ENCODE peak calls at places on chromosome 3, in eight cellular contexts. Y is GM23248, O is SK-N-SH, T is OCI-LY7, M is PC-3, B is HCT116, D is Karpas-422, N is PC-9. K is an unnamed sample.

GRCh38 chr3:5264093-5264610 is 76.6 kb downstream of the EDEM1 start:
- DNase-seq in T (no peak), O (no peak), Y (no peak), N (no peak), D (no peak), M (no peak), B (no peak), K (no peak)

GRCh38 chr3:177427096-177427495 is 229.8 kb upstream of the TBL1XR1 start:
- DNase-seq in O (no peak), B (no peak), Y (no peak), D (no peak), N (no peak), M (no peak), T (peak; percentile 56), K (no peak)

GRCh38 chr3:4985330-4986174 is 6.3 kb downstream of the BHLHE40 start:
- DNase-seq in T (no peak), B (peak; percentile 77), D (no peak), Y (peak; percentile 75), M (peak; percentile 78), O (no peak), N (peak; percentile 58), K (peak; percentile 56)

GRCh38 chr3:46496745-46497555 is 826 bp upstream of the RTP3 start:
- DNase-seq in Y (peak; percentile 32), O (no peak), D (peak; percentile 83), N (no peak), T (peak; percentile 72), M (peak; percentile 45), B (no peak), K (no peak)

GRCh38 chr3:127209155-127209839 is 16.4 kb downstream of the PRR23E start:
- DNase-seq in N (no peak), M (no peak), T (no peak), O (peak; percentile 58), D (no peak), B (no peak), Y (no peak), K (no peak)

GRCh38 chr3:20111836-20112235 is 71.6 kb downstream of the KAT2B start:
- DNase-seq in T (no peak), N (peak; percentile 9), D (no peak), M (peak; percentile 84), Y (no peak), B (peak; percentile 12), O (no peak), K (no peak)

GRCh38 chr3:63945558-63946096 is 33.4 kb upstream of the SCAANT1 start:
- DNase-seq in M (no peak), B (no peak), D (no peak), O (no peak), Y (no peak), T (no peak), N (no peak), K (no peak)

GRCh38 chr3:34212175-34212574 is 413.7 kb downstream of the PDCD6IP start:
- DNase-seq in D (no peak), M (no peak), N (no peak), Y (no peak), B (no peak), T (no peak), O (no peak), K (no peak)

GRCh38 chr3:36893137-36893557 is 51.7 kb downstream of the TRANK1 start:
- DNase-seq in T (peak; percentile 79), B (no peak), M (peak; percentile 34), O (no peak), D (peak; percentile 89), N (no peak), Y (peak; percentile 70), K (peak; percentile 48)

GRCh38 chr3:48826451-48826850 is 21.2 kb downstream of the PRKAR2A start:
- DNase-seq in T (no peak), D (peak; percentile 79), N (no peak), M (no peak), B (no peak), Y (peak; percentile 95), O (no peak), K (no peak)

GRCh38 chr3:98894791-98895576 is 6.5 kb downstream of the DCBLD2 start:
- DNase-seq in T (no peak), D (no peak), B (no peak), M (no peak), N (no peak), Y (no peak), O (no peak), K (no peak)

GRCh38 chr3:183298708-183299153 is 45.7 kb downstream of the B3GNT5 start:
- DNase-seq in M (peak; percentile 50), T (no peak), O (no peak), N (no peak), B (no peak), Y (peak; percentile 95), D (no peak), K (peak; percentile 68)

GRCh38 chr3:13426591-13426990 is 6.5 kb upstream of the NUP210 start:
- DNase-seq in Y (no peak), M (no peak), O (no peak), N (no peak), D (no peak), B (no peak), T (no peak), K (no peak)

GRCh38 chr3:197711973-197712707 is 24.6 kb downstream of the RUBCN start:
- DNase-seq in D (peak; percentile 98), N (peak; percentile 93), B (peak; percentile 96), T (peak; percentile 92), Y (peak; percentile 99), M (peak; percentile 99), O (peak; percentile 72), K (peak; percentile 91)

GRCh38 chr3:34364345-34364744 is 565.9 kb downstream of the PDCD6IP start:
- DNase-seq in B (no peak), Y (no peak), O (no peak), M (peak; percentile 28), D (no peak), N (no peak), T (no peak), K (no peak)

DNA sequence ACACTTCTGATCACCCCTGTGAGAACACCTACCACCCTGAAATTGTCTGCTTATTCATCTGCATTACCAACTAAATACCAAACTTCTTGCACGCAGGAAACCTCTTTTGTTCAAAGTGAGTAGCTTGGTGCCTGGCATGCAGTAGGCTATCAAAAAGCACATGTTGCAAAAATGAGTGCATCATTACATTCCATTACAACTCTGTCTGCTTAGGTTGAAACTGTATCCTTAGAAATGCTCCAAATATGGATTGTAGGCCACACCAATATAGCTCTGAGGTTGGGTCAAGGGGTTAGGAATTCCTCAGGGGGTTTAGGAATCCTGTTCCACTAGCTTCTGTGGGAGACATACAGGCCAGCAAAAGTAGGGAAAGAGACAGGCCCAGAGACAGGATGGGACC is 107.2 kb downstream of the THRB start:
- DNase-seq in Y (peak; percentile 74), O (no peak), T (no peak), M (peak; percentile 41), D (no peak), B (no peak), N (no peak), K (no peak)
- H3K4me2 ChIP-seq in Y (peak overlapping the region; percentile 11), O (no peak overlapping the region), T (no peak overlapping the region), M (peak overlapping the region; percentile 14), D (no peak overlapping the region), B (no peak overlapping the region), N (no peak overlapping the region), K (no peak overlapping the region)

GRCh38 chr3:66414846-66415245 is 86.0 kb downstream of the LRIG1 start:
- DNase-seq in T (no peak), D (no peak), Y (no peak), N (no peak), O (no peak), M (no peak), B (no peak), K (no peak)
- H3K9me2 ChIP-seq in T (no peaks in the 10 kb centered on the region), D (no peaks in the 10 kb centered on the region), Y (no peaks in the 10 kb centered on the region), N (no peaks in the 10 kb centered on the region), O (no peaks in the 10 kb centered on the region), M (no peaks in the 10 kb centered on the region), B (no peaks in the 10 kb centered on the region), K (no peaks in the 10 kb centered on the region)

GRCh38 chr3:32857921-32858320 is 40.1 kb downstream of the TRIM71 start:
- DNase-seq in O (no peak), D (no peak), B (no peak), Y (no peak), T (no peak), M (no peak), N (no peak), K (no peak)
- H3K79me2 ChIP-seq in O (no peaks in the 10 kb centered on the region), D (no peaks in the 10 kb centered on the region), B (no peaks in the 10 kb centered on the region), Y (no peaks in the 10 kb centered on the region), T (no peaks in the 10 kb centered on the region), M (no peaks in the 10 kb centered on the region), N (no peaks in the 10 kb centered on the region), K (peaks cover 96% of the 10 kb centered on the region)

GRCh38 chr3:184491011-184491576 is 70.5 kb upstream of the EPHB3 start:
- DNase-seq in Y (peak; percentile 26), B (no peak), N (no peak), D (no peak), O (no peak), T (no peak), M (peak; percentile 81), K (peak; percentile 44)
- H3K4me2 ChIP-seq in Y (no peak overlapping the region), B (no peak overlapping the region), N (no peak overlapping the region), D (no peak overlapping the region), O (no peak overlapping the region), T (no peak overlapping the region), M (peak overlapping the region; percentile 34), K (peak overlapping the region; percentile 46)

DNA sequence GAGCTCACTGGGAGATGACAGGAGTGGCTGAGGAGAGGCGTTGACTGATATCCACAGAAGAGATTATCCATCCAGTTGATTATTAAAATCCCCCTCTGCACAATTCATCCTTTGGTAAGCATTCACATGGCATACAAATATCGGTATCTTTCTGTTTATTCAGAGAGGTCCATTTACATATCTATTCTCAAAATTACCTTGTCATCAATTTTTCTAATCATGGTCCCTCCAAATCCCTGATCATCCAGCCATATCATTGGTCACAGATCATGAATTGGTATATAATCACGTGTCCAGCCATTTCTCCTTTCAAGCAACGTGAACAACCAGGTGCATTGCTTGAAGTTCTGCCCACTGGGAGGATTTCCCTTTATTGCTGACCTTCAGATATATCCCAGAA is 1321.0 kb downstream of the ROBO2 start:
- DNase-seq in N (no peak), D (no peak), O (no peak), B (no peak), T (no peak), Y (no peak), M (no peak), K (no peak)
- H3K9me2 ChIP-seq in N (no peaks in the 10 kb centered on the region), D (no peaks in the 10 kb centered on the region), O (no peaks in the 10 kb centered on the region), B (no peaks in the 10 kb centered on the region), T (no peaks in the 10 kb centered on the region), Y (no peaks in the 10 kb centered on the region), M (no peaks in the 10 kb centered on the region), K (no peaks in the 10 kb centered on the region)

DNA sequence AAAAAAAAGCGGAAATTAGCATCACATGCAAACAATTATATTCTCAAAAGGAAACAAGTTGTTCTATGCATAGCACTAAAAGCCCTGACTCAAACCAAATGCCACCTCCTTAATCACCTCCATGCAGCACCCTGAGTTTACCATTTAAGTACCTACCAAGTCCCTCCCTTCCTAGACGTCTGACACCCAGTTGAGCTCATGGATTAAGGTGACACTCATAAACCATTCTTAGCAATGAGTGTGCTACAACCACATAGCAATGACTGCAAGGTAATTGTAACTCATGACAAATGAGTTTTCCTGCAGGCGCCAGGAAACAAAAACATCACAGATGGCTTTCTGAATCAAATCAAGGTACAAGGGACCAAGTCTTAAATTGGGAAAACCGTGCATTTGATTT is 32.0 kb downstream of the WWTR1 start:
- DNase-seq in O (no peak), M (no peak), D (no peak), Y (peak; percentile 66), N (no peak), T (no peak), B (no peak), K (no peak)
- H3K79me2 ChIP-seq in O (peaks cover 86% of the 10 kb centered on the region), M (peaks cover 96% of the 10 kb centered on the region), D (no peaks in the 10 kb centered on the region), Y (peaks cover 95% of the 10 kb centered on the region), N (peaks cover 94% of the 10 kb centered on the region), T (no peaks in the 10 kb centered on the region), B (peaks cover 64% of the 10 kb centered on the region), K (peaks cover 97% of the 10 kb centered on the region)

GRCh38 chr3:129597792-129598381 is 8.6 kb downstream of the PLXND1 start:
- DNase-seq in T (no peak), O (no peak), Y (peak; percentile 68), N (no peak), M (no peak), B (no peak), D (no peak), K (no peak)
- H3K4me2 ChIP-seq in T (no peak overlapping the region), O (no peak overlapping the region), Y (peak overlapping the region; percentile 72), N (no peak overlapping the region), M (no peak overlapping the region), B (no peak overlapping the region), D (no peak overlapping the region), K (peak overlapping the region; percentile 58)